ENCODE peak calls at places on chromosomes 2 and 18, in four cellular contexts. X, G, K and F are unnamed samples.

GRCh38 chr2:68732036-68732435 is 2.6 kb upstream of the ARHGAP25 start:
- DNase-seq in X (no peak), G (no peak), K (no peak), F (peak; percentile 42)

GRCh38 chr2:101989740-101990460 is 1.9 kb upstream of the IL1R2 start:
- DNase-seq in X (no peak), G (no peak), K (no peak), F (no peak)

GRCh38 chr2:45301307-45302010 is 292.2 kb upstream of the SIX2 start:
- DNase-seq in X (no peak), G (no peak), K (peak; percentile 14), F (no peak)

GRCh38 chr2:34107811-34108210 is 508.7 kb upstream of the FAM98A start:
- DNase-seq in X (no peak), G (no peak), K (no peak), F (no peak)

GRCh38 chr2:44100351-44100750 is 68.3 kb upstream of the PPM1B start:
- DNase-seq in X (peak; percentile 69), G (no peak), K (no peak), F (peak; percentile 68)

GRCh38 chr2:231764752-231765151 is 16.3 kb downstream of the PDE6D start:
- DNase-seq in X (no peak), G (no peak), K (no peak), F (no peak)

GRCh38 chr2:96090181-96090500 is 26.2 kb downstream of the ADRA2B start:
- DNase-seq in X (no peak), G (no peak), K (no peak), F (peak; percentile 2)

GRCh38 chr2:174839672-174840071 is 75.4 kb upstream of the CHRNA1 start:
- DNase-seq in X (no peak), G (no peak), K (no peak), F (no peak)

GRCh38 chr18:31120594-31120993 is 18.4 kb upstream of the DSC2 start:
- DNase-seq in X (no peak), G (no peak), K (no peak), F (no peak)

GRCh38 chr2:180519276-180519675 is 461.1 kb upstream of the UBE2E3 start:
- DNase-seq in X (no peak), G (no peak), K (no peak), F (no peak)

GRCh38 chr2:240201861-240202260 is 61.4 kb upstream of the OTOS start:
- DNase-seq in X (no peak), G (peak; percentile 18), K (no peak), F (peak; percentile 23)

GRCh38 chr2:216633616-216634316 is 546 bp downstream of the IGFBP2 start:
- DNase-seq in X (no peak), G (no peak), K (no peak), F (no peak)

GRCh38 chr2:149650006-149650405 is 62.4 kb upstream of the MMADHC start:
- DNase-seq in X (no peak), G (no peak), K (no peak), F (no peak)

GRCh38 chr18:11366410-11366809 is 217.0 kb upstream of the PIEZO2 start:
- DNase-seq in X (no peak), G (no peak), K (no peak), F (no peak)

GRCh38 chr2:83742117-83742782 is 716.8 kb downstream of the SUCLG1 start:
- DNase-seq in X (no peak), G (no peak), K (no peak), F (peak; percentile 19)

GRCh38 chr2:26477911-26478253 is at the start of gene OTOF:
- DNase-seq in X (peak; percentile 29), G (no peak), K (no peak), F (no peak)

GRCh38 chr2:43024515-43024962 is 201.9 kb downstream of the ZFP36L2 start:
- DNase-seq in X (peak; percentile 75), G (no peak), K (peak; percentile 32), F (no peak)

GRCh38 chr2:42906557-42907380 is 114.4 kb upstream of the HAAO start:
- DNase-seq in X (peak; percentile 73), G (no peak), K (no peak), F (no peak)

GRCh38 chr2:67840460-67841068 is 222.2 kb downstream of the C1D start:
- DNase-seq in X (peak; percentile 80), G (peak; percentile 60), K (peak; percentile 61), F (peak; percentile 40)

GRCh38 chr2:239175181-239175580 is 225.6 kb downstream of the HDAC4 start:
- DNase-seq in X (no peak), G (no peak), K (no peak), F (peak; percentile 60)

GRCh38 chr2:62208758-62209114 is 12.8 kb downstream of the B3GNT2 start:
- DNase-seq in X (no peak), G (no peak), K (no peak), F (peak; percentile 34)

GRCh38 chr2:42367835-42368234 is 6.8 kb upstream of the COX7A2L start:
- DNase-seq in X (no peak), G (no peak), K (peak; percentile 55), F (no peak)

GRCh38 chr2:40487592-40487991 is 35.7 kb upstream of the SLC8A1 start:
- DNase-seq in X (no peak), G (no peak), K (no peak), F (no peak)

GRCh38 chr2:20145497-20146193 is 79.3 kb downstream of the SDC1 start:
- DNase-seq in X (no peak), G (no peak), K (no peak), F (peak; percentile 82)

GRCh38 chr2:144183744-144184143 is 336.2 kb downstream of the ZEB2 start:
- DNase-seq in X (no peak), G (no peak), K (no peak), F (no peak)

GRCh38 chr18:49017813-49018552 is 67.2 kb upstream of the SMAD7 start:
- DNase-seq in X (peak; percentile 13), G (no peak), K (no peak), F (peak; percentile 7)

GRCh38 chr2:207161247-207161646 is 4.5 kb downstream of the KLF7 start:
- DNase-seq in X (no peak), G (no peak), K (no peak), F (no peak)

GRCh38 chr18:43060020-43060419 is 55.5 kb downstream of the RIT2 start:
- DNase-seq in X (no peak), G (no peak), K (no peak), F (no peak)

GRCh38 chr2:110818767-110819481 is 86.6 kb downstream of the ACOXL start:
- DNase-seq in X (no peak), G (no peak), K (no peak), F (no peak)

GRCh38 chr2:44544991-44545390 is 183.2 kb downstream of the CAMKMT start:
- DNase-seq in X (no peak), G (no peak), K (no peak), F (no peak)

GRCh38 chr2:116317111-116317510 is 1497.4 kb upstream of the DDX18 start:
- DNase-seq in X (no peak), G (no peak), K (no peak), F (no peak)

GRCh38 chr2:200861617-200862016 is 2.8 kb downstream of the CLK1 start:
- DNase-seq in X (no peak), G (no peak), K (no peak), F (no peak)

GRCh38 chr2:200862532-200863000 is 1.9 kb downstream of the CLK1 start:
- DNase-seq in X (no peak), G (no peak), K (peak; percentile 55), F (no peak)

GRCh38 chr2:200856806-200857205 is 7.7 kb downstream of the CLK1 start:
- DNase-seq in X (no peak), G (no peak), K (no peak), F (no peak)

GRCh38 chr2:200863655-200864205 is 728 bp downstream of the CLK1 start:
- DNase-seq in X (no peak), G (no peak), K (no peak), F (no peak)

DNA sequence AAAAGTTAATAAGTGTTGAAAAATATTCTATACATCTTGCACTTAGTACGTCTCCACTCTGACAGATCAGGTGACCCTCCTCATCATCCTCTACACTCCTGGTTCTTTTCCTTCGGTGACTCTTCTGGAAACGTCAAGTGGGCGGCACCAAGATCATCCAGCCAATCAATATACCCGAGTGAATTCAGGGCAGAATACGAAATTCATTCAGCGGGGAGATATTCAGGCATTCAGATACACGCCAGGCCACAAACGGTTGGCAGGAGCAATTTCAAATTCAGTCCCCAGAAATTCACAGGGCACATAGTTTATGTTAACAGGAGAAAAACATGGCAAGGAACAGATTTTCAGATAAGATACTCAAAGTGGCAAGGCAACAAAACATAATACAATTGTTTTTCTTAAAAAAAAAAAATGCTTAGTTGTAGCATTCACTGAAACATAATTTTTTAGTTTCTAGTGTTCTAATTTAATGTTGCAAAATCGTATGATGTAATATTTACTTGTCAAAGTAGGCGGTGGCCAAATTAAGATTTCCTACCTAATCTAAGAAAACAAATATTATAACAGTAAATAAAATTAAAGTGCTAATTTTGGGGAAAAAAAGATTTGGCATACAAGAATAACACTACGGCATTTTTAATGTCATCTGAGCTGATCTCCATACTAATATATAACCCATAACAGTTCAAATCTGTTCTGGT is 4.2 kb downstream of the CLK1 start:
- DNase-seq in X (peak; percentile 34), G (no peak), K (no peak), F (no peak)
- TF ChIP-seq POLR2A in X (peak; percentile 37), G (peak; percentile 20), K (no peak), F (no peak)

DNA sequence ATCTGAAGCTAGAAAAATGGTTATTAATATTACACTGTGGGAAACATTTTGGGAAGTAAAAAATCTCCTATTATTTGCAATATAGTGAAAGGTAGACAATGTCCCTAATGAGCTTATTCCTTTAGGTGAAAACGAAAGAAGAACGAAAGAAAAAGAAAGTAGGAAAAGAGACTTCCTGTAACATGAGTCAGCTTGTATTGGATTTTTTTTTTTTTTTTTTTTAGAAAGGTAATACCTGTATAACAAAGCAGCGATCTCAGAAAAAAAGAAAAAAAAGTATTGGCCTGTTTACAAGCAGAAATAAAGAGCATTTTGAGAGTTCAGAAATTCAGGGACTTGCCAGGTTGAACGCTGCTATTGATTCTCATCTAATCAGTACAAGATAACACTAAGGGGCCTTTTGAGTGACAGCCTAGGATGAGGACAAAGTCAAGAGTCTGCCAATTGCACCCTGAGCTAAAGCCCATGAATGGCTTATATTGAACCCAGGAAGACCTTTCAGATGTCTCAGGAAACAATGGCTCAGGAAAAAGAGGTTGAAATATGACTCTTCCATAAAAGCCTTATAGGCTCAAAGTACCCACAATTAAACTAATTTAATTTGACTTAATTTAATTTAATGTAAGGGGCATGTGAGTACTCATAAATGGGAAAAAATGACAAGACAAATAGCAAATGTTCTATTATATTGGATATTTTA is 615.6 kb upstream of the CDH2 start:
- DNase-seq in X (no peak), G (no peak), K (no peak), F (no peak)
- H3K4me3 ChIP-seq in X (no peak overlapping the region), G (no peak overlapping the region), K (no peak overlapping the region), F (no peak overlapping the region)

DNA sequence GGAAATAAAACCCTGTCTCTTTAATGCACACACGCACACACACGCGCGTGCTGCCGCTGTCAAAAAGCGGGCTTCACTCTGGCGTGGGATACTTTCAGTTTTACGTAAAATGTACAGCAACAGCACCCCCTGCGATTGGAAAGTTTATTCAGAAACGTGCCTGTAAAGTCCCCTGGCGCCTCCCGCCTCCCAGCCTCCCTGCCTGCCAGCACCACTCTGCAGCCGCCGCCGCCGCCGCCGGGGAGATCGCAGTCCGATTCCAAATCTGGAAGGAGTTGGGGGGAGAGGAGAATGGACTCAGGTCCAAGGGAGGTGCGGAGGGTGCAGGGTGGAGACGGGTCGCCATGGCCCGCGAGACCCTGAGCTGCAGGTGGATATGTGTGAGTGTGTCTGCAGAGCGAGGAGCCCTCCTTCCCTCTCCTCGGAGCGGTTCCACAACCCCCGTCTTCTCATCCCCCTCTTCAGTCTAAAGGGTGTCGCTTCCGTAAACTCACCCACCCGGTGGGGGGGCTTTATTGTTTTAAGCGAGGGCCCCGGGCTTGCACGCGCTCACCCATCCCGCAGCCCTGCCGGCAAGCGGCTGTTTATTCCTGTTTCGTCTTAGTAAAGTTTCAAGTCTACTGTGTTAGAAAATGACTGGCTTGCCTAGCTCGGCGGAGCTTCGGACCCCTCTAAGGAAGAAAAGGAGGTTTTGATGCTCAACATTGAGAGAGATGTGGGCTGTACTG is 1.8 kb upstream of the BCL11A start:
- DNase-seq in X (peak; percentile 34), G (peak; percentile 62), K (peak; percentile 76), F (peak; percentile 87)
- TF ChIP-seq CTCF in X (no peak), G (peak; percentile 17), K (no peak), F (no peak)

GRCh38 chr2:157838442-157839161 is 37.5 kb downstream of the ACVR1 start:
- DNase-seq in X (no peak), G (peak; percentile 68), K (peak; percentile 39), F (no peak)
- TF ChIP-seq POLR2A in X (no peak), G (peak; percentile 80), K (no peak), F (no peak)